ENCODE peak calls at places on chromosomes 4 and X, in eight cellular contexts. One of them, this sample, is unnamed. For H3K9me3, the result is how much of the 10 kb centered on the place peaks cover.

GRCh38 chr4:22501715-22502095 is 14.2 kb downstream of the ADGRA3 start:
- DNase-seq in uterus: no peak
- DNase-seq in ovary: no peak
- DNase-seq in CD4-positive, alpha-beta T cell: no peak
- DNase-seq in CD8-positive, alpha-beta T cell: no peak
- DNase-seq in thyroid gland: no peak
- DNase-seq in WERI-Rb-1: no peak
- DNase-seq in fibroblast of lung: no peak
- DNase-seq in this sample: no peak

GRCh38 chr4:139685180-139685579 is 19.6 kb downstream of the MGST2 start:
- DNase-seq in fibroblast of lung: no peak
- DNase-seq in thyroid gland: no peak
- DNase-seq in ovary: no peak
- DNase-seq in CD4-positive, alpha-beta T cell: no peak
- DNase-seq in CD8-positive, alpha-beta T cell: no peak
- DNase-seq in WERI-Rb-1: no peak
- DNase-seq in uterus: no peak
- DNase-seq in this sample: no peak

GRCh38 chr4:165299399-165300060 is 27.9 kb upstream of the MSMO1 start:
- DNase-seq in WERI-Rb-1: no peak
- DNase-seq in CD4-positive, alpha-beta T cell: no peak
- DNase-seq in uterus: no peak
- DNase-seq in fibroblast of lung: no peak
- DNase-seq in CD8-positive, alpha-beta T cell: no peak
- DNase-seq in thyroid gland: no peak
- DNase-seq in ovary: no peak
- DNase-seq in this sample: no peak

GRCh38 chr4:75939890-75940691 is 722 bp downstream of the NAAA start:
- DNase-seq in fibroblast of lung: peak
- DNase-seq in WERI-Rb-1: peak
- DNase-seq in ovary: peak
- DNase-seq in CD8-positive, alpha-beta T cell: peak
- DNase-seq in uterus: peak
- DNase-seq in CD4-positive, alpha-beta T cell: peak
- DNase-seq in thyroid gland: peak
- DNase-seq in this sample: peak

GRCh38 chr4:21307709-21308108 is 607.5 kb downstream of the PACRGL start:
- DNase-seq in uterus: no peak
- DNase-seq in ovary: no peak
- DNase-seq in fibroblast of lung: no peak
- DNase-seq in CD4-positive, alpha-beta T cell: no peak
- DNase-seq in thyroid gland: peak
- DNase-seq in WERI-Rb-1: no peak
- DNase-seq in CD8-positive, alpha-beta T cell: no peak
- DNase-seq in this sample: no peak

GRCh38 chr4:88147799-88148217 is 10.6 kb downstream of the ABCG2 start:
- DNase-seq in thyroid gland: no peak
- DNase-seq in ovary: no peak
- DNase-seq in CD4-positive, alpha-beta T cell: no peak
- DNase-seq in fibroblast of lung: no peak
- DNase-seq in CD8-positive, alpha-beta T cell: no peak
- DNase-seq in uterus: no peak
- DNase-seq in WERI-Rb-1: no peak
- DNase-seq in this sample: no peak

GRCh38 chr4:124111922-124112321 is 600.6 kb downstream of the ANKRD50 start:
- DNase-seq in WERI-Rb-1: peak
- DNase-seq in CD8-positive, alpha-beta T cell: no peak
- DNase-seq in CD4-positive, alpha-beta T cell: no peak
- DNase-seq in ovary: no peak
- DNase-seq in uterus: no peak
- DNase-seq in thyroid gland: no peak
- DNase-seq in fibroblast of lung: peak
- DNase-seq in this sample: no peak

GRCh38 chrX:56757327-56757726 is 28.3 kb downstream of the NBDY start:
- DNase-seq in fibroblast of lung: no peak
- DNase-seq in thyroid gland: no peak
- DNase-seq in WERI-Rb-1: no peak
- DNase-seq in ovary: no peak
- DNase-seq in CD4-positive, alpha-beta T cell: no peak
- DNase-seq in CD8-positive, alpha-beta T cell: no peak
- DNase-seq in uterus: no peak
- DNase-seq in this sample: no peak

GRCh38 chr4:71136071-71136470 is 142.6 kb downstream of the DCK start:
- DNase-seq in ovary: no peak
- DNase-seq in fibroblast of lung: no peak
- DNase-seq in CD4-positive, alpha-beta T cell: no peak
- DNase-seq in uterus: no peak
- DNase-seq in thyroid gland: no peak
- DNase-seq in CD8-positive, alpha-beta T cell: no peak
- DNase-seq in WERI-Rb-1: no peak
- DNase-seq in this sample: no peak

GRCh38 chrX:143788265-143788664 is 67.7 kb upstream of the SPANXN2 start:
- DNase-seq in ovary: no peak
- DNase-seq in thyroid gland: no peak
- DNase-seq in WERI-Rb-1: no peak
- DNase-seq in CD4-positive, alpha-beta T cell: no peak
- DNase-seq in fibroblast of lung: peak
- DNase-seq in uterus: no peak
- DNase-seq in CD8-positive, alpha-beta T cell: no peak
- DNase-seq in this sample: no peak

GRCh38 chr4:21885241-21885640 is 63.3 kb downstream of the KCNIP4 start:
- DNase-seq in thyroid gland: no peak
- DNase-seq in WERI-Rb-1: no peak
- DNase-seq in fibroblast of lung: peak
- DNase-seq in ovary: no peak
- DNase-seq in CD8-positive, alpha-beta T cell: no peak
- DNase-seq in CD4-positive, alpha-beta T cell: no peak
- DNase-seq in uterus: no peak
- DNase-seq in this sample: no peak

GRCh38 chr4:2914220-2915126 is 48.7 kb downstream of the NOP14 start:
- DNase-seq in WERI-Rb-1: no peak
- DNase-seq in uterus: no peak
- DNase-seq in CD8-positive, alpha-beta T cell: no peak
- DNase-seq in fibroblast of lung: no peak
- DNase-seq in CD4-positive, alpha-beta T cell: no peak
- DNase-seq in thyroid gland: no peak
- DNase-seq in ovary: peak
- DNase-seq in this sample: no peak

DNA sequence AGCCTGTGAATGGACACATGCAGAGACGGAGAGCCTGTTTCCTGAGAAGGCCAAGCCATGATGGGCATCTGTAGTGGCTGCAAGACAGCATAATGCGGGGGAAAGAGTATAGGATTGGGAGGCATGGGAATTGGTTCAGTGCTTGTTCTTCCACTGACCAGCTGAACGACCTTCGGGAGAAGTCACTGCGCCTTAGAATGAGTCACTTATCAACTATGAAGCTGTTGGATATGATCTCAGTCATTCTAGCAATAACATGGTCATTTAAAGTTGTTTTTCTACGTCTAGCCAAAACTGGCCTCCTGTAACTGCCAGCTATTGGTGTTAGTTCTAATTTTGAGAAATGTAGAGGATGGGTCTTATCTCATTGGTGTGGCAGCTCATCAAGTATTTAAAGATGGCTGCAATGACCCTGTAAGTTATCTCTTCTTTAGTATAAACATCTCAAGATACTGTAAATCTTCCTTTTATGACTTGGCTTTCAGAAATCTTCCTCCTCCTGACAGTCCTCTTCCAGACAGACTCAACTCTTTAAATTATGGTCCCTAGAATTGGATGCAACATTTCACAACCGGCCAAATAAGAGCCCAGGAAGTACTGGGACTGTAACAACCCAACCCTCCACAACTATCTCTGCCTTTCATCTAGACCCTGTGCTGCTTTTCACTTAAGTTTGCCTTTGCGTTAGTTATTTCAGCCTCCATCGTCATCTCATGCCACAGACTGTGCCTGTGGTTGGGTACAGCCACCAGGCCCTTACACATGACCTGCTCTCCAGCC is 243.3 kb downstream of the CBR4 start:
- DNase-seq in thyroid gland: no peak
- DNase-seq in WERI-Rb-1: no peak
- DNase-seq in fibroblast of lung: peak
- DNase-seq in CD8-positive, alpha-beta T cell: no peak
- DNase-seq in uterus: peak
- DNase-seq in CD4-positive, alpha-beta T cell: no peak
- DNase-seq in ovary: no peak
- DNase-seq in this sample: no peak
- H3K27ac ChIP-seq in thyroid gland: no peak
- H3K27ac ChIP-seq in WERI-Rb-1: no peak
- H3K27ac ChIP-seq in fibroblast of lung: peak
- H3K27ac ChIP-seq in CD8-positive, alpha-beta T cell: no peak
- H3K27ac ChIP-seq in uterus: peak
- H3K27ac ChIP-seq in CD4-positive, alpha-beta T cell: no peak
- H3K27ac ChIP-seq in ovary: no peak
- H3K27ac ChIP-seq in this sample: peak

GRCh38 chr4:155784637-155785036 is 25.8 kb downstream of the GUCY1B1 start:
- DNase-seq in ovary: no peak
- DNase-seq in CD4-positive, alpha-beta T cell: no peak
- DNase-seq in CD8-positive, alpha-beta T cell: no peak
- DNase-seq in thyroid gland: no peak
- DNase-seq in uterus: no peak
- DNase-seq in WERI-Rb-1: no peak
- DNase-seq in fibroblast of lung: no peak
- DNase-seq in this sample: no peak

GRCh38 chr4:155787113-155787710 is 28.4 kb downstream of the GUCY1B1 start:
- DNase-seq in ovary: no peak
- DNase-seq in CD4-positive, alpha-beta T cell: no peak
- DNase-seq in CD8-positive, alpha-beta T cell: no peak
- DNase-seq in fibroblast of lung: peak
- DNase-seq in uterus: no peak
- DNase-seq in WERI-Rb-1: peak
- DNase-seq in thyroid gland: no peak
- DNase-seq in this sample: no peak

GRCh38 chr4:155789391-155789790 is 30.6 kb downstream of the GUCY1B1 start:
- DNase-seq in CD8-positive, alpha-beta T cell: no peak
- DNase-seq in CD4-positive, alpha-beta T cell: no peak
- DNase-seq in thyroid gland: no peak
- DNase-seq in fibroblast of lung: no peak
- DNase-seq in uterus: no peak
- DNase-seq in WERI-Rb-1: no peak
- DNase-seq in ovary: no peak
- DNase-seq in this sample: no peak

GRCh38 chr4:155781432-155781831 is 22.6 kb downstream of the GUCY1B1 start:
- DNase-seq in WERI-Rb-1: no peak
- DNase-seq in ovary: no peak
- DNase-seq in CD8-positive, alpha-beta T cell: no peak
- DNase-seq in fibroblast of lung: no peak
- DNase-seq in thyroid gland: no peak
- DNase-seq in CD4-positive, alpha-beta T cell: no peak
- DNase-seq in uterus: no peak
- DNase-seq in this sample: no peak

GRCh38 chr4:155785828-155786227 is 27.0 kb downstream of the GUCY1B1 start:
- DNase-seq in fibroblast of lung: no peak
- DNase-seq in thyroid gland: no peak
- DNase-seq in WERI-Rb-1: no peak
- DNase-seq in CD4-positive, alpha-beta T cell: no peak
- DNase-seq in CD8-positive, alpha-beta T cell: no peak
- DNase-seq in ovary: no peak
- DNase-seq in uterus: no peak
- DNase-seq in this sample: no peak
- TF ChIP-seq CTCF in fibroblast of lung: no peak
- TF ChIP-seq CTCF in thyroid gland: no peak
- TF ChIP-seq CTCF in WERI-Rb-1: no peak
- TF ChIP-seq CTCF in CD4-positive, alpha-beta T cell: no peak
- TF ChIP-seq CTCF in CD8-positive, alpha-beta T cell: no peak
- TF ChIP-seq CTCF in ovary: no peak
- TF ChIP-seq CTCF in uterus: no peak
- TF ChIP-seq CTCF in this sample: no peak

GRCh38 chr4:16537926-16538325 is 311.7 kb upstream of the TAPT1 start:
- DNase-seq in WERI-Rb-1: no peak
- DNase-seq in CD4-positive, alpha-beta T cell: no peak
- DNase-seq in thyroid gland: peak
- DNase-seq in ovary: no peak
- DNase-seq in fibroblast of lung: no peak
- DNase-seq in uterus: no peak
- DNase-seq in CD8-positive, alpha-beta T cell: no peak
- DNase-seq in this sample: no peak

GRCh38 chr4:16530688-16531635 is 304.7 kb upstream of the TAPT1 start:
- DNase-seq in WERI-Rb-1: no peak
- DNase-seq in ovary: no peak
- DNase-seq in fibroblast of lung: peak
- DNase-seq in uterus: no peak
- DNase-seq in CD4-positive, alpha-beta T cell: no peak
- DNase-seq in CD8-positive, alpha-beta T cell: no peak
- DNase-seq in thyroid gland: no peak
- DNase-seq in this sample: no peak

DNA sequence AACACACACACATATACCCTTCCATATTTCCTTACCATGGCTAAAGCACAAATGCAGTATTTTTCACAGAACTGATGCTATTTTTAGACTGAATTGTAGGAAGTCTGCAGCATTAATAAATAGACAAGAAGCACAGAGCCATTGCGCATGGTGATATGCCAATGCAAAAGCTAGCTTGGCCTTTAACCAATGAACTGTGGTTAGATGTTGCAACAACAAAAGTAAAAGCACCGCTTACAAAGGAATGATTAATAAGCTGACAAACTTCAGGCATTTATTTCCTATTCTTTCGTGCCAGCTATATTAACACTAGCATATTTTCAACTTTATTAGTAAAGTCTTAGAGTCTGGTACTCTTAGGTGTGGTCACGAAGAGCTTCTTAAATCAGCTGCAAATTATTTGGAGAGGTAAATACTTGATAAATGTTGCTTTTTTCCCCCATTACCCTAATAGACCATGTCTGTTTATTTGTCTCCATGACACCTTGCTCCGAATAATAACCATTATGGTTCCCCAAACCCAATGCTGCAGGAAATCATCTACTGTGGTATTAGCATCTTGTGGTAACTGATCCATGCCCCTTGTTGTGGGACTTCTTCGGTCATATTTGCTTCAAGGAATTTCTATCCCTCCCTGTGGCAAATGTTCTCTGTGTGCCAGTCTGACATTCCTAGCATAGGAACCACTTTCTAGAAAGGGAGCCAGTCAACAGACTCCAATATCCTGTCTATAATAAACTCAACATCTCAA is 306.1 kb upstream of the TAPT1 start:
- DNase-seq in fibroblast of lung: peak
- DNase-seq in CD4-positive, alpha-beta T cell: no peak
- DNase-seq in thyroid gland: no peak
- DNase-seq in uterus: peak
- DNase-seq in WERI-Rb-1: no peak
- DNase-seq in ovary: no peak
- DNase-seq in CD8-positive, alpha-beta T cell: no peak
- DNase-seq in this sample: no peak
- H3K9me3 ChIP-seq in fibroblast of lung: under half
- H3K9me3 ChIP-seq in CD4-positive, alpha-beta T cell: under half
- H3K9me3 ChIP-seq in thyroid gland: under half
- H3K9me3 ChIP-seq in uterus: under half
- H3K9me3 ChIP-seq in WERI-Rb-1: under half
- H3K9me3 ChIP-seq in ovary: under half
- H3K9me3 ChIP-seq in CD8-positive, alpha-beta T cell: under half
- H3K9me3 ChIP-seq in this sample: under half

DNA sequence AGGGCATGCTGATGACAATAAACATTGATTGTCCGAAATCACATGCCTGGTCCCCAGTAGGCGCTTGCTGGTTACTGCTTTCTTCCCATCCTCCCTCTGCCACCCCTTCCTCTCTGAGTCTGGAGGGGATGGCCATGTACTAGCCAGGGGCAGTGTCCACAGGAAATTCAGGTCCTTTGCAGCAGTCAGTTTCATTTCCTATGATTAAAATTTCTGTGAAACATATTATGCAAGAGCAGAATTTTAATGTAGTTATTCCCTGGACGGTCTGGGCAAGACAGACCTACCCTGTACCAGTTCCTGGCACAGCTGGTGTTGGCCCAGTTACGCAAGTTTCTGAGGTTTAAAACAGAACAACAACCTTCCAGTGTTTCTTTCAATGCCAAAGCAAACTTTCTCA is 28.2 kb upstream of the TLR2 start:
- DNase-seq in fibroblast of lung: peak
- DNase-seq in thyroid gland: no peak
- DNase-seq in uterus: no peak
- DNase-seq in ovary: no peak
- DNase-seq in WERI-Rb-1: no peak
- DNase-seq in CD8-positive, alpha-beta T cell: no peak
- DNase-seq in CD4-positive, alpha-beta T cell: no peak
- DNase-seq in this sample: no peak
- H3K27ac ChIP-seq in fibroblast of lung: no peak
- H3K27ac ChIP-seq in thyroid gland: no peak
- H3K27ac ChIP-seq in uterus: no peak
- H3K27ac ChIP-seq in ovary: no peak
- H3K27ac ChIP-seq in WERI-Rb-1: no peak
- H3K27ac ChIP-seq in CD8-positive, alpha-beta T cell: no peak
- H3K27ac ChIP-seq in CD4-positive, alpha-beta T cell: no peak
- H3K27ac ChIP-seq in this sample: peak